ENCODE peak calls at places on chromosome 3, in nine cellular contexts. Z is Karpas-422, G is PC-3, F is SK-N-SH, I is mammary epithelial cell, A is Peyer's patch, E is BE2C, D is spleen, P is lung. O is an unnamed sample. For H3K27me3 and H3K9me3, the result is how much of the 10 kb centered on the place peaks cover.

GRCh38 chr3:134610455-134611385 is 40.1 kb downstream of the KY start:
- DNase-seq in Z (no peak), A (no peak), D (no peak), I (no peak), E (peak), F (no peak), G (no peak), P (peak), O (no peak)

GRCh38 chr3:39184081-39184967 is 8.1 kb downstream of the XIRP1 start:
- DNase-seq in Z (no peak), I (no peak), D (no peak), G (no peak), A (no peak), P (no peak), E (no peak), F (no peak), O (no peak)

GRCh38 chr3:140455476-140455875 is 222.4 kb upstream of the TRIM42 start:
- DNase-seq in E (no peak), P (no peak), F (no peak), D (no peak), A (no peak), I (no peak), Z (no peak), G (no peak), O (no peak)

GRCh38 chr3:195250473-195251251 is 20.3 kb downstream of the XXYLT1 start:
- DNase-seq in E (peak), A (no peak), Z (no peak), D (no peak), F (no peak), G (no peak), I (no peak), P (peak), O (peak)

GRCh38 chr3:161266731-161267150 is 45.6 kb downstream of the NMD3 start:
- DNase-seq in F (no peak), A (no peak), I (peak), E (no peak), D (no peak), Z (no peak), G (peak), P (no peak), O (no peak)

GRCh38 chr3:15204005-15204404 is 2.0 kb upstream of the CAPN7 start:
- DNase-seq in D (no peak), A (no peak), Z (no peak), G (peak), F (no peak), E (no peak), P (no peak), I (no peak), O (no peak)

GRCh38 chr3:166531730-166532129 is 694.5 kb upstream of the BCHE start:
- DNase-seq in E (no peak), P (no peak), Z (no peak), G (no peak), F (no peak), A (no peak), D (no peak), I (no peak), O (no peak)

GRCh38 chr3:149536429-149536828 is 61.9 kb downstream of the TM4SF4 start:
- DNase-seq in P (peak), F (peak), A (no peak), D (no peak), E (peak), G (no peak), I (no peak), Z (no peak), O (no peak)

GRCh38 chr3:155425351-155425750 is 131.9 kb upstream of the STRIT1 start:
- DNase-seq in G (no peak), P (no peak), A (no peak), I (no peak), Z (no peak), F (no peak), D (no peak), E (no peak), O (no peak)

DNA sequence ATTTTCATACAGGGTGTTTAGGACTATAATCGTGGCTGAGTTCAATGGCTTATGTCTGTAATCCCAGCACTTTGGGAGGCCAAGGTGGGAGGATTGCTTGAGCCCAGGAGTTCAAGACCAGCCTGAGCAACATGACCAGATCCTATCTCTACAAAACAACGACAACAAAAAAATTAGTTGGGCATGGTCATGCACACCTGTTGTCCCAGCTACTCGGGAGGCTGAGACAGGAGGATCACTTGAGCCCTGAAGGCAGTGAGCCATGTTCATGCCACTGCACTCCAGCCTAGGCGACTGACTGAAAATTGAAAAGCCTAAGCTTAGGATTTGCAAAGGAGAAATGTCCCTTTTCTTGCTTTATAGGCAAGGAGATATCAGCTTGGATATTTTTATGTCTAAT is 1.5 kb downstream of the BRK1 start:
- DNase-seq in A (no peak), E (no peak), P (no peak), I (no peak), D (no peak), Z (no peak), F (no peak), G (no peak), O (no peak)
- H3K4me3 ChIP-seq in A (no peak), E (peak), P (no peak), I (no peak), D (peak), Z (peak), F (peak), G (peak), O (peak)

DNA sequence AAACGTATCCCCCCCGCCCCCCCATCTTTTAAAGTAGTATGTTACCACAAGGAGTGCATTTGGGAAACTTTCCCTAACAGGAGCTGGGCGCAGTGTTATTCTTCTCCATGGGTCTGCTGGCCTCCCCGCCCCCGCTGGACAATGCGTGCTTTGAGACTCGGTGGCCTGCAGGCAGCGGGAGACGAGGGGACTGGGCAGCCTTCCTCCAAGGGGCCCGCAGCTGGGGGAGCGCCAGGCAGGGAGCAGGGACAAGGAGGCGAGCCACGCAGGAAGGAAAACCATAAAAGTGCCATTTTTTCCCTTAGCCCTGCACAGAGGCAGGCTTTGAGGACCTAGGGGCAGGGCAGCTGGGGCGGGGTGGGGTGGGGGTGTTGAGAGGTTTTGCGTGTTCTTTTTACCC is 14.1 kb downstream of the SOX2 start:
- DNase-seq in A (no peak), F (no peak), D (no peak), G (no peak), E (no peak), I (no peak), P (no peak), Z (no peak), O (no peak)
- H3K27me3 ChIP-seq in A (half or more), F (under half), D (half or more), G (half or more), E (under half), I (half or more), P (under half), Z (under half), O (under half)

GRCh38 chr3:190238871-190239270 is 83.4 kb downstream of the CLDN1 start:
- DNase-seq in E (no peak), P (no peak), D (no peak), F (no peak), A (no peak), G (no peak), Z (no peak), I (no peak), O (no peak)

GRCh38 chr3:190239325-190239724 is 82.9 kb downstream of the CLDN1 start:
- DNase-seq in P (no peak), D (no peak), G (no peak), A (no peak), E (no peak), F (no peak), Z (no peak), I (no peak), O (no peak)

DNA sequence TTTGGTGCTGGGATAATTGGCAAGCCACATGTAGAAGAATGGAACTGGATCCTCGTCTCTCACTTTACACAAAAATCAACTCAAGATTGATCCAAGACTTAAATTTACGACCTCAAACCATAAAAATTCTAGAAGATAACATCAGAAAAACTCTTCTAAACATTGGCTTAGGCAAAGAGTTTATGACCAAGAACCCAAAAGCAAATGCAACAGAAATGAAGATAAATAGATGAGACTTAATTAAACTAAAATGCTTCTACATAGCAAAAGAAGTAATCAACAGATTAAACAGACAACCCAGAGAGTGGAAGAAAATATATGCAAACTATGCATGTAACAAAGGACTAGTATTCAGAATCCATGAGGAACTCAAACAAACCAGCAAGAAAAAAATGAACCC is 80.1 kb downstream of the CLDN1 start:
- DNase-seq in D (no peak), E (no peak), I (no peak), A (no peak), Z (no peak), G (no peak), P (no peak), F (no peak), O (no peak)
- H3K9me3 ChIP-seq in D (half or more), E (under half), I (under half), A (under half), Z (under half), G (under half), P (under half), F (under half), O (under half)

GRCh38 chr3:73503781-73504180 is 121.0 kb downstream of the PDZRN3 start:
- DNase-seq in D (no peak), E (no peak), G (no peak), F (no peak), P (no peak), A (no peak), I (no peak), Z (no peak), O (no peak)
- H3K4me3 ChIP-seq in D (no peak), E (no peak), G (no peak), F (no peak), P (no peak), A (no peak), I (no peak), Z (no peak), O (no peak)

GRCh38 chr3:147367676-147368075 is 38.7 kb downstream of the ZIC4 start:
- DNase-seq in Z (no peak), E (no peak), F (no peak), P (no peak), A (no peak), D (no peak), I (no peak), G (no peak), O (no peak)
- H3K27me3 ChIP-seq in Z (under half), E (half or more), F (half or more), P (under half), A (under half), D (half or more), I (half or more), G (half or more), O (under half)

GRCh38 chr3:168338176-168338575 is 242.5 kb upstream of the GOLIM4 start:
- DNase-seq in G (no peak), E (no peak), P (no peak), F (no peak), D (no peak), Z (no peak), I (no peak), A (no peak), O (no peak)
- H3K9me3 ChIP-seq in G (under half), E (under half), P (under half), F (under half), D (under half), Z (under half), I (under half), A (under half), O (under half)

GRCh38 chr3:194095902-194096301 is 40.0 kb upstream of the HES1 start:
- DNase-seq in D (no peak), G (no peak), F (no peak), A (no peak), Z (no peak), I (no peak), P (no peak), E (no peak), O (no peak)
- H3K4me3 ChIP-seq in D (no peak), G (no peak), F (no peak), A (no peak), Z (no peak), I (no peak), P (no peak), E (no peak), O (no peak)

O was measured in naive thymus-derived CD4-positive, alpha-beta T cell.